ENCODE peak calls at places on chromosomes 1 and 21, in four cellular contexts. B, G, K and M are unnamed samples.

GRCh38 chr1:198850196-198850595 is 211.4 kb downstream of the PTPRC start:
- DNase-seq in B (no peak), G (no peak), K (no peak), M (no peak)

GRCh38 chr1:89198081-89198480 is 661 bp downstream of the GBP4 start:
- DNase-seq in B (no peak), G (no peak), K (no peak), M (no peak)

GRCh38 chr1:203428981-203429599 is 46.5 kb upstream of the PRELP start:
- DNase-seq in B (no peak), G (no peak), K (no peak), M (no peak)

GRCh38 chr1:218079379-218079778 is 205.7 kb upstream of the RRP15 start:
- DNase-seq in B (no peak), G (no peak), K (peak), M (no peak)

GRCh38 chr1:54611621-54612020 is 11.7 kb downstream of the FAM151A start:
- DNase-seq in B (no peak), G (no peak), K (no peak), M (no peak)

GRCh38 chr1:24929091-24929875 is 793 bp downstream of the RUNX3 start:
- DNase-seq in B (peak), G (no peak), K (peak), M (no peak)

GRCh38 chr21:36587388-36587787 is 107.5 kb upstream of the CLDN14 start:
- DNase-seq in B (no peak), G (no peak), K (no peak), M (no peak)

GRCh38 chr1:29349871-29350491 is 113.7 kb downstream of the PTPRU start:
- DNase-seq in B (no peak), G (no peak), K (no peak), M (no peak)

GRCh38 chr21:38333290-38334272 is 76.8 kb downstream of the KCNJ15 start:
- DNase-seq in B (no peak), G (no peak), K (no peak), M (no peak)

GRCh38 chr1:160748182-160748876 is 9.3 kb downstream of the SLAMF7 start:
- DNase-seq in B (no peak), G (no peak), K (no peak), M (no peak)

GRCh38 chr1:7265771-7266371 is 480.6 kb downstream of the CAMTA1 start:
- DNase-seq in B (no peak), G (no peak), K (no peak), M (no peak)

GRCh38 chr1:150022357-150022756 is 11.8 kb upstream of the OTUD7B start:
- DNase-seq in B (no peak), G (no peak), K (no peak), M (no peak)

GRCh38 chr1:111990026-111990877 is 784 bp upstream of the KCND3 start:
- DNase-seq in B (no peak), G (peak), K (no peak), M (no peak)

GRCh38 chr1:167774710-167775109 is 52.9 kb downstream of the MPZL1 start:
- DNase-seq in B (no peak), G (no peak), K (no peak), M (no peak)

GRCh38 chr1:93592636-93592949 is 89.0 kb downstream of the BCAR3 start:
- DNase-seq in B (no peak), G (no peak), K (no peak), M (no peak)

GRCh38 chr1:168465942-168466702 is 77.7 kb downstream of the XCL2 start:
- DNase-seq in B (no peak), G (no peak), K (peak), M (no peak)

GRCh38 chr1:162010175-162010506 is 13.5 kb downstream of the OLFML2B start:
- DNase-seq in B (no peak), G (no peak), K (no peak), M (no peak)

GRCh38 chr1:210633636-210634035 is 304.9 kb downstream of the HHAT start:
- DNase-seq in B (no peak), G (no peak), K (no peak), M (peak)

GRCh38 chr21:46001821-46002681 is 20.5 kb downstream of the COL6A1 start:
- DNase-seq in B (no peak), G (no peak), K (no peak), M (peak)

GRCh38 chr1:209648931-209649776 is 3.1 kb downstream of the LAMB3 start:
- DNase-seq in B (no peak), G (no peak), K (no peak), M (no peak)

GRCh38 chr21:17828223-17828622 is 9.1 kb upstream of the C21orf91 start:
- DNase-seq in B (no peak), G (no peak), K (no peak), M (no peak)

GRCh38 chr1:58266242-58266641 is 280.3 kb downstream of the OMA1 start:
- DNase-seq in B (no peak), G (no peak), K (no peak), M (no peak)

GRCh38 chr1:227729144-227729880 is 5.8 kb downstream of the JMJD4 start:
- DNase-seq in B (no peak), G (no peak), K (no peak), M (no peak)

GRCh38 chr1:55064861-55065263 is 25.5 kb downstream of the PCSK9 start:
- DNase-seq in B (no peak), G (no peak), K (no peak), M (no peak)

GRCh38 chr1:39044762-39045161 is 18.6 kb downstream of the NDUFS5 start:
- DNase-seq in B (no peak), G (no peak), K (no peak), M (no peak)

GRCh38 chr1:227883641-227884301 is 64.0 kb downstream of the WNT9A start:
- DNase-seq in B (no peak), G (no peak), K (no peak), M (no peak)

GRCh38 chr1:63710776-63711175 is 63.0 kb upstream of the ROR1 start:
- DNase-seq in B (no peak), G (no peak), K (no peak), M (no peak)

GRCh38 chr1:3783651-3784474 is 11.3 kb downstream of the SMIM1 start:
- DNase-seq in B (no peak), G (no peak), K (no peak), M (no peak)

GRCh38 chr1:241181971-241182370 is 175.0 kb downstream of the RGS7 start:
- DNase-seq in B (no peak), G (no peak), K (no peak), M (no peak)

GRCh38 chr1:21524686-21525339 is 15.6 kb downstream of the ALPL start:
- DNase-seq in B (no peak), G (no peak), K (no peak), M (no peak)

GRCh38 chr1:162144853-162145252 is 75.4 kb downstream of the NOS1AP start:
- DNase-seq in B (no peak), G (no peak), K (no peak), M (no peak)

GRCh38 chr1:118381197-118381596 is 196.2 kb upstream of the SPAG17 start:
- DNase-seq in B (no peak), G (no peak), K (no peak), M (no peak)

GRCh38 chr1:85118751-85119150 is 70.5 kb upstream of the MCOLN3 start:
- DNase-seq in B (no peak), G (no peak), K (no peak), M (no peak)

GRCh38 chr1:91148641-91149069 is 126.8 kb upstream of the ZNF644 start:
- DNase-seq in B (no peak), G (no peak), K (no peak), M (no peak)

GRCh38 chr1:77825356-77825709 is 45.9 kb downstream of the MIGA1 start:
- DNase-seq in B (no peak), G (peak), K (peak), M (no peak)

GRCh38 chr1:78549366-78549765 is 58.6 kb downstream of the PTGFR start:
- DNase-seq in B (no peak), G (no peak), K (no peak), M (no peak)

GRCh38 chr1:192579319-192579738 is 3.8 kb downstream of the RGS1 start:
- DNase-seq in B (no peak), G (no peak), K (no peak), M (no peak)

GRCh38 chr1:230895452-230895851 is 27.1 kb upstream of the C1orf198 start:
- DNase-seq in B (no peak), G (no peak), K (no peak), M (no peak)

GRCh38 chr1:24963099-24963872 is 33.2 kb upstream of the RUNX3 start:
- DNase-seq in B (no peak), G (no peak), K (no peak), M (no peak)